ENCODE peak calls at places on chromosomes 2 and 18, in nine cellular contexts. L, I, H, E, D, P, X, S and N are unnamed samples.

GRCh38 chr2:24830351-24830750 is 37.1 kb downstream of the CENPO start:
- DNase-seq in D (no peak), L (no peak), X (no peak), H (no peak), S (no peak), I (no peak), E (no peak), P (peak), N (no peak)

GRCh38 chr2:54329482-54330225 is 73.6 kb upstream of the TSPYL6 start:
- DNase-seq in P (peak), E (no peak), S (no peak), D (no peak), X (no peak), L (peak), H (no peak), I (no peak), N (no peak)

GRCh38 chr2:20249170-20249569 is 24.2 kb upstream of the SDC1 start:
- DNase-seq in D (no peak), S (no peak), L (no peak), P (no peak), E (no peak), X (no peak), I (no peak), H (no peak), N (no peak)

GRCh38 chr2:53630001-53630606 is 137.5 kb upstream of the CHAC2 start:
- DNase-seq in L (no peak), E (no peak), X (no peak), H (no peak), I (no peak), P (no peak), D (no peak), S (no peak), N (no peak)

GRCh38 chr2:68925298-68925885 is 27.3 kb downstream of the GKN2 start:
- DNase-seq in E (peak), S (peak), D (no peak), L (peak), X (peak), P (peak), H (peak), I (peak), N (no peak)

GRCh38 chr2:27174638-27175037 is 25.8 kb downstream of the TCF23 start:
- DNase-seq in S (no peak), X (no peak), P (no peak), D (no peak), I (no peak), H (no peak), L (no peak), E (no peak), N (no peak)

GRCh38 chr2:11433875-11434274 is 32.1 kb downstream of the E2F6 start:
- DNase-seq in I (no peak), E (no peak), D (no peak), H (peak), L (no peak), P (no peak), X (no peak), S (no peak), N (no peak)

GRCh38 chr2:234994340-234995321 is 42.8 kb downstream of the SH3BP4 start:
- DNase-seq in I (no peak), S (no peak), X (no peak), L (no peak), P (no peak), H (no peak), E (no peak), D (no peak), N (no peak)

GRCh38 chr2:68458962-68459361 is 8.1 kb downstream of the FBXO48 start:
- DNase-seq in E (no peak), S (peak), X (no peak), H (no peak), D (no peak), L (peak), I (no peak), P (no peak), N (no peak)

GRCh38 chr2:96816836-96817702 is 1.0 kb downstream of the CNNM3 start:
- DNase-seq in H (no peak), S (peak), E (no peak), I (no peak), P (peak), X (no peak), L (peak), D (no peak), N (peak)

GRCh38 chr2:210617732-210618330 is 61.4 kb downstream of the CPS1 start:
- DNase-seq in D (no peak), X (no peak), H (no peak), I (no peak), S (peak), P (peak), L (peak), E (no peak), N (no peak)

GRCh38 chr2:168596881-168597280 is 140.8 kb downstream of the CERS6 start:
- DNase-seq in H (no peak), I (no peak), E (no peak), D (no peak), L (no peak), S (peak), P (no peak), X (no peak), N (no peak)

GRCh38 chr2:231123362-231123898 is 1.4 kb downstream of the HTR2B start:
- DNase-seq in S (peak), X (peak), L (peak), D (no peak), I (no peak), P (no peak), E (no peak), H (no peak), N (peak)

GRCh38 chr2:73285162-73285739 is 973 bp upstream of the FBXO41 start:
- DNase-seq in I (no peak), X (peak), H (peak), P (no peak), D (no peak), L (no peak), E (no peak), S (no peak), N (no peak)

GRCh38 chr18:40452599-40452998 is 1502.4 kb upstream of the PIK3C3 start:
- DNase-seq in L (no peak), I (no peak), D (no peak), E (no peak), H (no peak), S (no peak), P (no peak), X (no peak), N (no peak)

GRCh38 chr2:218859556-218859993 is at the start of gene WNT6:
- DNase-seq in X (no peak), D (no peak), L (no peak), S (no peak), H (no peak), I (peak), P (no peak), E (no peak), N (no peak)

GRCh38 chr2:219460424-219460926 is 25.8 kb downstream of the SPEG start:
- DNase-seq in H (no peak), S (no peak), D (no peak), E (peak), I (no peak), P (no peak), X (no peak), L (peak), N (no peak)

GRCh38 chr2:25316101-25316500 is 25.6 kb downstream of the DNMT3A start:
- DNase-seq in S (no peak), P (no peak), D (no peak), H (no peak), X (no peak), L (no peak), I (no peak), E (no peak), N (no peak)

GRCh38 chr2:234032301-234032856 is 18.1 kb upstream of the SPP2 start:
- DNase-seq in D (no peak), P (no peak), X (no peak), H (no peak), E (no peak), S (peak), I (no peak), L (peak), N (no peak)

GRCh38 chr2:232523682-232524597 is 2.0 kb upstream of the CHRND start:
- DNase-seq in L (peak), S (no peak), D (peak), H (peak), P (peak), I (no peak), X (no peak), E (peak), N (no peak)

GRCh38 chr2:119489232-119489952 is 34.9 kb downstream of the SCTR start:
- DNase-seq in L (no peak), S (no peak), I (no peak), D (no peak), H (no peak), E (no peak), X (no peak), P (no peak), N (no peak)

GRCh38 chr2:147416099-147416498 is 428.7 kb upstream of the ACVR2A start:
- DNase-seq in L (no peak), P (peak), D (no peak), S (no peak), X (no peak), E (no peak), I (no peak), H (no peak), N (no peak)

GRCh38 chr18:49038423-49038822 is 87.7 kb upstream of the SMAD7 start:
- DNase-seq in L (peak), D (no peak), E (no peak), S (no peak), P (no peak), X (no peak), I (no peak), H (no peak), N (no peak)

GRCh38 chr18:22223263-22223960 is 54.0 kb downstream of the GATA6 start:
- DNase-seq in P (no peak), E (peak), D (peak), H (peak), S (peak), X (no peak), I (no peak), L (peak), N (no peak)

GRCh38 chr2:40487592-40487991 is 35.7 kb upstream of the SLC8A1 start:
- DNase-seq in H (no peak), L (peak), S (peak), X (no peak), P (no peak), E (no peak), D (no peak), I (no peak), N (no peak)

GRCh38 chr2:85615413-85615728 is 615 bp upstream of the USP39 start:
- DNase-seq in E (no peak), I (no peak), D (no peak), P (no peak), X (no peak), H (no peak), S (no peak), L (no peak), N (no peak)

GRCh38 chr2:55097462-55098410 is 47.5 kb upstream of the RTN4 start:
- DNase-seq in X (no peak), L (no peak), D (no peak), H (no peak), S (no peak), E (no peak), I (no peak), P (no peak), N (no peak)

GRCh38 chr2:70759446-70759845 is 8.6 kb downstream of the ADD2 start:
- DNase-seq in L (no peak), I (no peak), S (no peak), D (no peak), P (no peak), X (no peak), E (no peak), H (no peak), N (no peak)

GRCh38 chr2:18074476-18074875 is 196.0 kb downstream of the KCNS3 start:
- DNase-seq in E (no peak), S (no peak), I (no peak), H (no peak), P (no peak), L (peak), X (no peak), D (no peak), N (no peak)

GRCh38 chr2:195319548-195320415 is 337.2 kb upstream of the SLC39A10 start:
- DNase-seq in X (no peak), E (no peak), D (no peak), S (no peak), H (no peak), I (no peak), P (no peak), L (peak), N (no peak)

GRCh38 chr18:43662657-43663056 is 385.4 kb upstream of the SYT4 start:
- DNase-seq in E (no peak), I (no peak), D (no peak), S (peak), P (no peak), L (peak), H (no peak), X (no peak), N (no peak)

GRCh38 chr18:74775239-74775638 is 177.6 kb downstream of the ZNF407 start:
- DNase-seq in H (no peak), L (peak), P (no peak), I (no peak), X (no peak), D (no peak), S (peak), E (no peak), N (no peak)

GRCh38 chr2:96152301-96153165 is 7.3 kb upstream of the DUSP2 start:
- DNase-seq in L (no peak), I (no peak), H (peak), X (no peak), S (no peak), D (no peak), E (peak), P (no peak), N (no peak)

GRCh38 chr2:19875280-19875679 is 26.5 kb downstream of the TTC32 start:
- DNase-seq in L (no peak), D (no peak), X (no peak), E (no peak), H (no peak), P (no peak), S (no peak), I (no peak), N (no peak)

GRCh38 chr18:79845164-79845563 is 47.4 kb downstream of the KCNG2 start:
- DNase-seq in L (no peak), I (no peak), D (no peak), P (no peak), H (no peak), E (no peak), S (no peak), X (no peak), N (no peak)

GRCh38 chr2:25411281-25411680 is 69.6 kb upstream of the DNMT3A start:
- DNase-seq in E (no peak), I (no peak), D (no peak), X (no peak), L (no peak), S (no peak), H (no peak), P (no peak), N (no peak)